ENCODE peak calls at places on chromosomes 1 and 21, in ten cellular contexts. H, Q, U, C, J, N, O, S, K and L are unnamed samples. For H3K4me1, the result is how much of the 10 kb centered on the place peaks cover.

GRCh38 chr1:199362996-199363395 is 664.5 kb upstream of the NR5A2 start:
- DNase-seq in H (no peak), Q (no peak), U (no peak), C (no peak), J (no peak), N (no peak), O (no peak), S (no peak), K (no peak), L (no peak)

GRCh38 chr1:44262414-44262813 is 49.1 kb downstream of the DMAP1 start:
- DNase-seq in H (no peak), Q (no peak), U (no peak), C (no peak), J (no peak), N (no peak), O (no peak), S (no peak), K (no peak), L (no peak)

GRCh38 chr1:227234998-227235405 is 83.3 kb downstream of the CDC42BPA start:
- DNase-seq in H (no peak), Q (peak), U (no peak), C (no peak), J (peak), N (no peak), O (peak), S (no peak), K (peak), L (no peak)

GRCh38 chr21:23585419-23585818 is 2021.9 kb downstream of the MRPL39 start:
- DNase-seq in H (no peak), Q (no peak), U (no peak), C (no peak), J (no peak), N (no peak), O (no peak), S (no peak), K (no peak), L (no peak)

GRCh38 chr1:148334339-148335130 is 148.6 kb downstream of the PPIAL4G start:
- DNase-seq in H (peak), Q (peak), U (peak), C (peak), J (peak), N (peak), O (peak), S (peak), K (peak), L (peak)

GRCh38 chr1:43284711-43285110 is 670 bp downstream of the C1orf210 start:
- DNase-seq in H (no peak), Q (no peak), U (no peak), C (no peak), J (no peak), N (peak), O (no peak), S (no peak), K (no peak), L (no peak)

GRCh38 chr1:216051071-216051470 is 372.2 kb downstream of the USH2A start:
- DNase-seq in H (no peak), Q (no peak), U (no peak), C (no peak), J (no peak), N (no peak), O (no peak), S (no peak), K (no peak), L (no peak)

GRCh38 chr1:62508187-62508758 is 71.4 kb downstream of the USP1 start:
- DNase-seq in H (no peak), Q (peak), U (peak), C (no peak), J (no peak), N (no peak), O (peak), S (no peak), K (peak), L (no peak)

GRCh38 chr1:9685833-9686232 is 34.3 kb downstream of the PIK3CD start:
- DNase-seq in H (no peak), Q (no peak), U (no peak), C (no peak), J (no peak), N (no peak), O (no peak), S (no peak), K (no peak), L (no peak)

GRCh38 chr1:219837274-219837993 is 90.9 kb downstream of the SLC30A10 start:
- DNase-seq in H (no peak), Q (peak), U (peak), C (no peak), J (no peak), N (no peak), O (peak), S (no peak), K (peak), L (no peak)

GRCh38 chr1:204417231-204417997 is 5.8 kb upstream of the PPP1R15B start:
- DNase-seq in H (no peak), Q (peak), U (peak), C (no peak), J (peak), N (no peak), O (peak), S (peak), K (peak), L (no peak)

GRCh38 chr1:38207275-38207674 is 160.7 kb upstream of the POU3F1 start:
- DNase-seq in H (no peak), Q (no peak), U (no peak), C (no peak), J (no peak), N (no peak), O (no peak), S (no peak), K (no peak), L (no peak)

GRCh38 chr1:214658785-214659184 is 55.8 kb downstream of the CENPF start:
- DNase-seq in H (no peak), Q (peak), U (no peak), C (no peak), J (no peak), N (no peak), O (peak), S (no peak), K (peak), L (no peak)

GRCh38 chr1:162690672-162691434 is 58.6 kb downstream of the DDR2 start:
- DNase-seq in H (no peak), Q (peak), U (no peak), C (no peak), J (no peak), N (no peak), O (peak), S (no peak), K (peak), L (no peak)

GRCh38 chr1:30197616-30197934 is 525.8 kb downstream of the MATN1 start:
- DNase-seq in H (no peak), Q (no peak), U (no peak), C (no peak), J (no peak), N (no peak), O (peak), S (no peak), K (peak), L (no peak)

GRCh38 chr21:19198801-19199200 is 795.2 kb upstream of the TMPRSS15 start:
- DNase-seq in H (no peak), Q (no peak), U (no peak), C (no peak), J (no peak), N (no peak), O (no peak), S (no peak), K (no peak), L (no peak)

GRCh38 chr1:97796716-97797115 is 124.1 kb downstream of the DPYD start:
- DNase-seq in H (no peak), Q (no peak), U (no peak), C (no peak), J (no peak), N (no peak), O (peak), S (no peak), K (peak), L (no peak)

GRCh38 chr1:97041011-97041410 is 319.4 kb downstream of the PTBP2 start:
- DNase-seq in H (no peak), Q (no peak), U (no peak), C (no peak), J (no peak), N (no peak), O (no peak), S (no peak), K (no peak), L (no peak)

GRCh38 chr1:35215346-35215745 is 22.4 kb upstream of the SFPQ start:
- DNase-seq in H (no peak), Q (no peak), U (no peak), C (no peak), J (no peak), N (no peak), O (peak), S (no peak), K (no peak), L (no peak)

GRCh38 chr1:35211113-35211399 is 18.1 kb upstream of the SFPQ start:
- DNase-seq in H (no peak), Q (no peak), U (no peak), C (no peak), J (no peak), N (no peak), O (no peak), S (no peak), K (no peak), L (no peak)

GRCh38 chr1:35210306-35211112 is 17.6 kb upstream of the SFPQ start:
- DNase-seq in H (no peak), Q (no peak), U (no peak), C (no peak), J (peak), N (no peak), O (no peak), S (no peak), K (no peak), L (no peak)
- H3K4me1 ChIP-seq in H (under half), Q (under half), U (under half), C (under half), J (under half), N (under half), O (under half), S (under half), K (under half), L (under half)

GRCh38 chr1:156195853-156196252 is 1.9 kb downstream of the SLC25A44 start:
- DNase-seq in H (no peak), Q (no peak), U (no peak), C (no peak), J (no peak), N (no peak), O (no peak), S (no peak), K (no peak), L (no peak)

GRCh38 chr1:156193488-156194299 is at the start of gene SLC25A44:
- DNase-seq in H (peak), Q (peak), U (peak), C (peak), J (peak), N (peak), O (peak), S (peak), K (peak), L (peak)

GRCh38 chr1:156191292-156191954 is 2.5 kb upstream of the SLC25A44 start:
- DNase-seq in H (no peak), Q (no peak), U (no peak), C (no peak), J (no peak), N (no peak), O (no peak), S (no peak), K (no peak), L (no peak)

GRCh38 chr1:156194300-156194652 is 372 bp downstream of the SLC25A44 start:
- DNase-seq in H (no peak), Q (no peak), U (no peak), C (no peak), J (no peak), N (no peak), O (no peak), S (no peak), K (peak), L (no peak)

DNA sequence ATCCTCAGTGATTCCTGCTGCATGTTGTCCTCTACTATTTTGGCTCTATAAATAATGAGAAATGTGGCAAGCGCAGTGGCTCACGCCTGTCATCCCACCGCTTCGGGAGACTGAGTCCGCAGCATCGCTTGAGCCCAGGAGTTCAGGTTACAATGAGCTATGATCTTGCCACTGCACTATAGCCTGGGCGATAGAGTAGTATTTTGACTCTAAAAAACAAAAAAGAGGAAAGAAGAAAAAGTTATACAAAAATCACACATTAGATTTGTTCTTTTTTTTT is 756 bp upstream of the SLC25A44 start:
- DNase-seq in H (no peak), Q (no peak), U (no peak), C (no peak), J (no peak), N (no peak), O (no peak), S (no peak), K (no peak), L (no peak)
- H3K4me3 ChIP-seq in H (peak), Q (no peak), U (peak), C (peak), J (peak), N (peak), O (peak), S (peak), K (peak), L (peak)

GRCh38 chr1:209785592-209785991 is 1.2 kb upstream of the C1orf74 start:
- DNase-seq in H (no peak), Q (no peak), U (no peak), C (no peak), J (no peak), N (no peak), O (no peak), S (no peak), K (no peak), L (no peak)
- H3K27ac ChIP-seq in H (no peak), Q (no peak), U (no peak), C (no peak), J (no peak), N (no peak), O (no peak), S (peak), K (no peak), L (no peak)

GRCh38 chr1:117680316-117681002 is 74.6 kb downstream of the TENT5C start:
- DNase-seq in H (no peak), Q (no peak), U (no peak), C (no peak), J (no peak), N (no peak), O (no peak), S (no peak), K (no peak), L (no peak)
- H3K4me1 ChIP-seq in H (under half), Q (under half), U (under half), C (under half), J (under half), N (under half), O (under half), S (under half), K (under half), L (under half)

GRCh38 chr1:15526021-15526489 is 593 bp upstream of the DNAJC16 start:
- DNase-seq in H (no peak), Q (peak), U (no peak), C (no peak), J (no peak), N (no peak), O (no peak), S (no peak), K (no peak), L (no peak)

GRCh38 chr1:15525043-15525958 is 1.3 kb upstream of the CASP9 start:
- DNase-seq in H (no peak), Q (peak), U (peak), C (no peak), J (no peak), N (peak), O (no peak), S (no peak), K (no peak), L (no peak)

GRCh38 chr1:15523922-15524282 is at the start of gene CASP9:
- DNase-seq in H (no peak), Q (no peak), U (no peak), C (no peak), J (no peak), N (no peak), O (no peak), S (no peak), K (peak), L (no peak)

GRCh38 chr1:15523104-15523921 is 702 bp downstream of the CASP9 start:
- DNase-seq in H (no peak), Q (peak), U (peak), C (no peak), J (no peak), N (no peak), O (peak), S (peak), K (no peak), L (no peak)

GRCh38 chr1:15524283-15525042 is 448 bp upstream of the CASP9 start:
- DNase-seq in H (peak), Q (peak), U (peak), C (peak), J (peak), N (peak), O (peak), S (peak), K (peak), L (peak)
- H3K4me3 ChIP-seq in H (peak), Q (no peak), U (peak), C (peak), J (peak), N (peak), O (peak), S (peak), K (peak), L (peak)

DNA sequence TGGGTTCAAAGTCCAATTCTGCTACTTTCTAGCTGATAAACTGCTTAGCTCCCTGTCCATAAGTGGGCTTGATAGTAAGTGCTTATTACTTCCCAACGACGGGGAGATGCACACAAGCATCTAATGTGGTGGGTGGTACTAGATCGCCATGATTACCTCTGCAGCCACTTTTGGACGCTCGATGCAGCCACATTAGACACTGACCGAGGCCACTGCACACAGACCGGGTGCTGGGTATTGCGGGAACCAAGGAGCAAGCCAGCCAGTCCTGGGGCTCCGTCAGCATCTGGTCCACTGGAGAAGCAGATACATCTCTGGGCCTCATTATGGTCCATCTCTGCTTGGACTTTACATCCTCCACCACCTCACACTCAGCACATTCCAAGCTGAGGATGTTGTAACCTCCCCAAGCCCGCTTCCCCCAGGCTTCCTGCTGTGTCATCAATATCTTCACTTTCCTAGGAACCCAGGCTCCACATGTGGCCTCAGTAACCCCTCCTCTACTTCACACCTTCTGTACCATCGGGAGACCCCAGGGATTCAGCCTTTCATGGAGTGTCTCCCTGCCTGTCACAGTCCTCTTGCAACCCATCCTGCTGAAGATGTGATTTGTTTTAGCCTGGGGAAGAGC is 48.3 kb downstream of the RHOU start:
- DNase-seq in H (no peak), Q (no peak), U (no peak), C (no peak), J (no peak), N (no peak), O (no peak), S (no peak), K (no peak), L (no peak)
- H3K27ac ChIP-seq in H (no peak), Q (no peak), U (no peak), C (no peak), J (no peak), N (no peak), O (no peak), S (peak), K (no peak), L (no peak)

GRCh38 chr1:23563755-23564374 is 4.6 kb upstream of the ID3 start:
- DNase-seq in H (no peak), Q (no peak), U (no peak), C (no peak), J (no peak), N (no peak), O (no peak), S (no peak), K (no peak), L (no peak)
- H3K4me1 ChIP-seq in H (under half), Q (under half), U (under half), C (under half), J (under half), N (under half), O (under half), S (half or more), K (under half), L (under half)

DNA sequence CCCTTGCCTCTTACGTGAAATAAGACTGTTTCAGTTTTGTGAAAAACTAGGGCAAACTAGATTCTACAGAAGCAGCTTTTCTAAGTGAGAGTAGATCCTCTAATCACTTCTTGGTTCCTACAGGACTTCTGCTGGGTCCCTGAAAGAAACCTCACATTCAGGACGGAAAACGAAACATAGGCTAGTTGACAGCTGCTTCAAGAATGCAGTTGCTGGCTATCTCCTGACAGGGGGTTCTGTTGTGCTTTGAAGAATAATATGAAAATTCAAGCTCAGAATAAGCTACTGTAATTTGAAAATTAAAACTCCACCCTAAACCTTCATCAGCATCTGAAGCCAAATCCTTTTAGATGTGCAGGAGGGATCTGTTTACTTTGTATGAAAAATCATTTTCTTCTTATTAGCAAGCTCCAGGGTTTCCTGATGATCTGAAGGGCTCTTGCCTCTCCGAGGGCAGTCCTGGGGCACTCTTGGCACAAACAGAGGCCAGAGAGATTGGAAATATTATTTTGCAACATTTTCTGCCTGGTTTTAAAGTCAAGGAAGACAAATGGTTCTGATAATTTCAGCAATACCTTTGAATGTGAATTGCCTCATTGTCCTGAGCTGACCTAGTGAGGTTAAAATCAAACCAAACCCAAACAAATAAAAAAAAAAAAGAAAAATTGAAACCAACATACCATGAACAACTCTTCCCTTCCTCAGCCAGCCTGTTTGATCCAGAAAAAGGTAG is 55.1 kb downstream of the NTMT2 start:
- DNase-seq in H (no peak), Q (peak), U (peak), C (no peak), J (no peak), N (no peak), O (peak), S (no peak), K (peak), L (no peak)
- H3K4me3 ChIP-seq in H (no peak), Q (no peak), U (no peak), C (no peak), J (peak), N (no peak), O (no peak), S (no peak), K (no peak), L (no peak)

GRCh38 chr1:178650950-178651461 is 74.0 kb upstream of the RALGPS2 start:
- DNase-seq in H (no peak), Q (no peak), U (no peak), C (no peak), J (no peak), N (no peak), O (peak), S (no peak), K (peak), L (no peak)
- H3K27ac ChIP-seq in H (no peak), Q (no peak), U (no peak), C (no peak), J (no peak), N (no peak), O (peak), S (peak), K (peak), L (no peak)